ENCODE peak calls at places on chromosomes 16 and 17, in eight cellular contexts. H is heart right ventricle; B is CD8-positive, alpha-beta T cell; C is body of pancreas; E is right lobe of liver; Z is GM13977; U is glutamatergic neuron; M is HFFc6. F is an unnamed sample.

GRCh38 chr16:9033125-9033830 is 58.2 kb upstream of the HAPSTR1 start:
- DNase-seq in H (no peak), B (no peak), C (peak), E (peak), Z (no peak), U (peak), M (peak), F (peak)

GRCh38 chr17:872843-873242 is 90.7 kb downstream of the MRM3 start:
- DNase-seq in H (no peak), B (no peak), C (no peak), E (no peak), Z (no peak), U (no peak), M (no peak), F (no peak)

GRCh38 chr17:74441537-74441936 is 9.6 kb downstream of the GPRC5C start:
- DNase-seq in H (no peak), B (no peak), C (no peak), E (no peak), Z (no peak), U (no peak), M (no peak), F (no peak)

GRCh38 chr16:50371936-50372595 is 3.3 kb upstream of the BRD7 start:
- DNase-seq in H (no peak), B (no peak), C (peak), E (no peak), Z (no peak), U (peak), M (no peak), F (no peak)

GRCh38 chr17:935485-935884 is 44.1 kb downstream of the NXN start:
- DNase-seq in H (no peak), B (no peak), C (peak), E (no peak), Z (no peak), U (no peak), M (no peak), F (no peak)

GRCh38 chr17:82985973-82986372 is 93.4 kb upstream of the METRNL start:
- DNase-seq in H (no peak), B (peak), C (peak), E (peak), Z (no peak), U (no peak), M (no peak), F (no peak)

GRCh38 chr16:871562-872330 is 71.2 kb upstream of the GNG13 start:
- DNase-seq in H (peak), B (no peak), C (no peak), E (no peak), Z (no peak), U (no peak), M (no peak), F (no peak)

GRCh38 chr16:2483160-2483559 is 8.2 kb downstream of the TBC1D24 start:
- DNase-seq in H (no peak), B (no peak), C (peak), E (peak), Z (no peak), U (peak), M (no peak), F (no peak)

DNA sequence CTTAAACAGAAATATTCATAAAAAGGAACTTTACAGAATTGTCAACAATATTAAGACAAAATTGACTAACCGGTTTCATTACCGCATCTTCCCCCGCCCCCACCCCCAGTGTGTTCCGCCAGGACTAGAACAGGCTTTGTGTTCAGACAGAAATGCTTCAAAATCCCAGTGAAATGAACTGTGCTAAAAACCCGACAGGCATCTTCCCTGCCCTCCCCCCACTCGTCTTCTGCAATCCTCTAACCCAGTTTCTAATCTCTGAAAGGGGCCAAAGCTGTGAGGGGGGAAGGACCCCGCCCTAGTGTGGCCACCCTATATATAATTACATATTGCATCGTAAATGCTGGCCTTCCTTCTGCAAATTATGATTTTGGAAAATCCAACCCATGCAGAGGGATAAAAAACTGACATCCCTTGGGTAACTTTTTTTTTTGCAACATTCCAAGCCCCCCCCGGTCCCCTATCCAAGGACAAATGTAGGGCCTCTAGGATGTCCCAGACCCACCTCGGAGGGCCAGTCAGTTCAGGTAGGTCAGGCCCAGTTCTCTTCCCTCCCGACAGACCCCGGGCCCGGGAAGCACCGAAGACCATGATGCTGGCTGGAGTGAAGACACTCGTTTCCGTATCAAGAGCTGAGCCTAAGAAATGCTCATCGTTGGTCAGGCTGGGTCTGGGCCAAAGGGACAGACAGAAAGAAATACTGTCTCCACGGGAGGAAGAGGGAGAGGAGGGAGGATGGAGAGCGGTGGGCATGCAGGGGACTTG is 1.2 kb upstream of the ROGDI start:
- DNase-seq in H (no peak), B (no peak), C (no peak), E (no peak), Z (no peak), U (no peak), M (no peak), F (no peak)
- TF ChIP-seq CTCF in H (no peak), B (no peak), C (no peak), E (no peak), Z (no peak), U (no peak), M (no peak), F (no peak)

DNA sequence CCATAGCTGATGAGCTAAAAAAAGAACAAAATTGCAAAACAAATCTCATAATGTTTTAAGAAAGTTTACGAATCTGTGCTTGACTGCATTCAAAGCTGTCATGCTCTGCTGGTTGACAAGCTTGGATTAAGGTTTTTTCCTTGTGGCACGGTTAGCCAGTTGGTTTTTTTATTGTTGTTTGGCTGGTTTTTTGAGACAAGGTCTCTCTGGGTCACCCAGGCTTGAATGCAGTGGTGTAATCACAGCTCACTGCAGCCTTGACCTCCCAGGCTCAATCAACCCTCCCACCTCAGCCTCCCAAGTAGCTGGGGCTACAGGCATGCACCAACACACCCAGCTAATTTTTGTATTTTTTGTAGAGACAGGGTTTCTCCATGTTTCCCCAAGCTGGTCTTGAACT is 45.7 kb downstream of the PHKB start:
- DNase-seq in H (no peak), B (no peak), C (no peak), E (no peak), Z (no peak), U (no peak), M (no peak), F (no peak)
- TF ChIP-seq CTCF in H (no peak), B (no peak), C (no peak), E (no peak), Z (no peak), U (no peak), M (no peak), F (no peak)

GRCh38 chr16:89574681-89575246 is 794 bp upstream of the CPNE7 start:
- DNase-seq in H (peak), B (peak), C (peak), E (no peak), Z (peak), U (peak), M (peak), F (peak)
- TF ChIP-seq CTCF in H (peak), B (no peak), C (peak), E (peak), Z (peak), U (peak), M (peak), F (peak)

DNA sequence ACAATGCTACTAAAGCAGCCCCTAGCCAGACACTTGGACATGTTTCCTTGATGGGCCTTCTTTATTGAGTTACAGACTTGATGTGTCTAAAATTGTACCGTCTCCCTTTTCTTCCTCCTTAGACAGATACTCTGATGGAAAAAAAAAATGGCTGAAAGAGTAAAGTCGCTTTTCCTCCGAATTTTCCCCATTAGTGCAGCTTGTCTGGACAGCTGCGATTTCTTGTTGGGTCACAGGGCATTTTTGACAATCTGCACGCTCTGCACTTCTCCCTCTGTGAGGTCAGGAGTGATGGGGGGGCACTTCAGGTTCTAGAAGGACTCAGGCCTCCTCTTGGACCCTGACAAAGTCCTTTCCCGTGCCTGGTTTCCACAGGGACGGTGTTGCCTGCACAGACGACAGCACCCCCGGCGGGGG is 968 bp upstream of the PRKAR1A start:
- DNase-seq in H (no peak), B (no peak), C (no peak), E (no peak), Z (no peak), U (no peak), M (no peak), F (no peak)
- TF ChIP-seq CTCF in H (no peak), B (no peak), C (peak), E (no peak), Z (peak), U (no peak), M (peak), F (peak)

GRCh38 chr17:37207103-37207502 is 168.7 kb upstream of the C17orf78 start:
- DNase-seq in H (no peak), B (no peak), C (no peak), E (no peak), Z (no peak), U (no peak), M (no peak), F (no peak)

GRCh38 chr17:37213927-37214326 is 161.9 kb upstream of the C17orf78 start:
- DNase-seq in H (no peak), B (no peak), C (no peak), E (no peak), Z (no peak), U (no peak), M (no peak), F (no peak)

GRCh38 chr17:37206299-37206698 is 169.5 kb upstream of the C17orf78 start:
- DNase-seq in H (no peak), B (no peak), C (no peak), E (no peak), Z (no peak), U (no peak), M (no peak), F (no peak)

DNA sequence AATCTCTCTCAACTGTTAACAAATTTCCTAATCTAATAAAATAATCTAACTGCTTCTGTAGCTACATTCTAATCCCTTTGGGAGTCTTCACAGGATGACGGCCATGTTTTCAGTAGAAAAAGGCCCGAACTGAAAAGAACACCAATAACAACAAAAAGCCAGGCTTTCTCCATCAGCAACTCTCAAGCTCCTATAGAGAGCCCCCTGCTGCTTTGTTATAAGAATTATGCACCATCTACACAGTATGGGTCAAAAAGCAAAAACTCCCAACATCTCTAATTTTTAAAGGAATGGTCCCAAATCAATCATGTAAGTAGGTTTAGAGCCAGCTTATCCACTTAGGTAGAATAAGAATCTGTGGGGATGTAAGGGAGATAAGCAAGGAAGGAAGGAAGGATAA is 163.6 kb upstream of the C17orf78 start:
- DNase-seq in H (no peak), B (no peak), C (no peak), E (no peak), Z (no peak), U (no peak), M (peak), F (no peak)
- TF ChIP-seq CTCF in H (no peak), B (no peak), C (no peak), E (no peak), Z (peak), U (no peak), M (peak), F (no peak)

DNA sequence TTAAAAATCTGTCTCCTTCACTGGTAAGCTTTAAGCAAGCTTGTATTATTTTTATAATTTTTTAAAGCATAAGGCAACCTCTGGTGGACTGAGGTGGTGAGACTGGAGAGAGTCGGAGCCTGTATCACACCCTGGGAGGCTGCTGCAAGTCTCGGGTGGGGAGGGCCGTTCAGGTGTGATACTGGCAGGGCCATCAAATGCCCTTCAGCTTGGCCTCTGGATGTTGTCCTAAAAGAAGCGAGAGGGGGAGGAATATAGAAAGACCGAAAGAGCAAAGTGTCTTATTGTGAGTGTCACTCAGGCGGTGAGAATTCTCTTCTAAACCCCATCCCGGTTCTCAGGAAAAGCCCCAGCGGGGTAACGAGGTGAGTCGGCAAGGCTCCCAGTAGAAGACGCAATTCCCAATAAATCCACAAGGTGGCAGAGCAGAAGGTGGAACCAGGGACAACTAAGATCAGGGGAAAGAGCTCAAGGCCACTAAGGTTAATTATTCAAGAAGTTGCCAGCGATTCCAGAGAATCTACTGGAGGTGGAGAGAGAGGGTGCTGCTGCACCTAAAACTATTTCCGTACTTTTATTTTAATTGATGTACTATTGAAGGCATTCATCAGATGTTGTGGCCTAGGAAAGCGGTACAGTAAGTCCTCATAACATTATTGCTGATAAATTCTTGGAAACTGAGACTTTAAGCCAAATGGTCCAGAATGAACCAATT is 14.1 kb downstream of the C17orf67 start:
- DNase-seq in H (no peak), B (peak), C (peak), E (peak), Z (peak), U (peak), M (peak), F (peak)
- TF ChIP-seq CTCF in H (peak), B (peak), C (peak), E (peak), Z (peak), U (peak), M (peak), F (peak)

GRCh38 chr17:64016248-64016784 is 4.1 kb downstream of the ICAM2 start:
- DNase-seq in H (no peak), B (no peak), C (no peak), E (peak), Z (no peak), U (no peak), M (no peak), F (no peak)
- TF ChIP-seq CTCF in H (peak), B (peak), C (no peak), E (no peak), Z (peak), U (no peak), M (peak), F (peak)

GRCh38 chr17:37239690-37240344 is 136.0 kb upstream of the C17orf78 start:
- DNase-seq in H (no peak), B (no peak), C (no peak), E (no peak), Z (peak), U (no peak), M (peak), F (peak)
- TF ChIP-seq CTCF in H (peak), B (peak), C (peak), E (peak), Z (peak), U (peak), M (peak), F (peak)

GRCh38 chr17:17180741-17181525 is 25.2 kb downstream of the PLD6 start:
- DNase-seq in H (peak), B (no peak), C (no peak), E (no peak), Z (no peak), U (no peak), M (no peak), F (no peak)
- TF ChIP-seq CTCF in H (no peak), B (no peak), C (no peak), E (no peak), Z (no peak), U (no peak), M (no peak), F (no peak)

GRCh38 chr16:31143036-31143888 is 6.6 kb downstream of the PRSS36 start:
- DNase-seq in H (no peak), B (no peak), C (no peak), E (no peak), Z (no peak), U (no peak), M (no peak), F (no peak)
- TF ChIP-seq CTCF in H (no peak), B (no peak), C (no peak), E (no peak), Z (no peak), U (no peak), M (peak), F (no peak)

F was measured in GM10248.